ENCODE peak calls at places on chromosome 1, in four cellular contexts. Y is COR-L47; B is NCI-H1694; A is activated naive CD4-positive, alpha-beta T cell treated with anti-CD3 and anti-CD28 coated beads for 36 hours. D is an unnamed sample.

GRCh38 chr1:44240802-44241671 is 27.8 kb downstream of the DMAP1 start:
- DNase-seq in Y (no peak), A (no peak), B (no peak), D (no peak)

GRCh38 chr1:162619076-162619475 is 13.2 kb upstream of the DDR2 start:
- DNase-seq in A (no peak), B (no peak), Y (no peak), D (no peak)

GRCh38 chr1:71080178-71080781 is 555 bp downstream of the ZRANB2 start:
- DNase-seq in Y (peak; percentile 6), B (peak; percentile 12), A (peak; percentile 25), D (no peak)

GRCh38 chr1:159980786-159981185 is 26.7 kb upstream of the SLAMF9 start:
- DNase-seq in Y (no peak), A (no peak), B (no peak), D (no peak)

GRCh38 chr1:192739476-192740184 is 69.2 kb upstream of the RGS2 start:
- DNase-seq in Y (no peak), A (no peak), B (no peak), D (no peak)

GRCh38 chr1:165542015-165542631 is 1.7 kb upstream of the LRRC52 start:
- DNase-seq in A (no peak), Y (no peak), B (no peak), D (no peak)

GRCh38 chr1:84506729-84507453 is 510 bp upstream of the GNG5 start:
- DNase-seq in Y (no peak), B (no peak), A (no peak), D (no peak)

GRCh38 chr1:76237201-76237600 is 162.7 kb downstream of the ST6GALNAC3 start:
- DNase-seq in Y (no peak), A (no peak), B (no peak), D (no peak)

GRCh38 chr1:200890818-200891773 is 3.6 kb upstream of the INAVA start:
- DNase-seq in A (peak; percentile 27), Y (no peak), B (peak; percentile 20), D (no peak)

GRCh38 chr1:221567859-221568507 is 173.9 kb downstream of the DUSP10 start:
- DNase-seq in B (no peak), A (no peak), Y (no peak), D (no peak)

GRCh38 chr1:23178931-23179330 is 10.3 kb upstream of the LUZP1 start:
- DNase-seq in B (no peak), A (no peak), Y (no peak), D (no peak)

GRCh38 chr1:74753104-74753503 is 20.2 kb downstream of the TYW3 start:
- DNase-seq in B (no peak), A (no peak), Y (no peak), D (no peak)

GRCh38 chr1:3611170-3612019 is at the start of gene MEGF6:
- DNase-seq in A (peak; percentile 49), B (peak; percentile 56), Y (peak; percentile 43), D (peak; percentile 46)

GRCh38 chr1:226979517-226980121 is 39.5 kb downstream of the COQ8A start:
- DNase-seq in A (no peak), Y (no peak), B (no peak), D (no peak)

GRCh38 chr1:219771039-219771438 is 157.3 kb downstream of the SLC30A10 start:
- DNase-seq in B (no peak), A (no peak), Y (no peak), D (no peak)

GRCh38 chr1:22665752-22666151 is 12.7 kb downstream of the C1QB start:
- DNase-seq in Y (peak; percentile 26), A (no peak), B (peak; percentile 17), D (no peak)

GRCh38 chr1:1567152-1567830 is 7.4 kb downstream of the SSU72 start:
- DNase-seq in Y (no peak), B (no peak), A (no peak), D (no peak)

GRCh38 chr1:192579319-192579738 is 3.8 kb downstream of the RGS1 start:
- DNase-seq in A (no peak), B (no peak), Y (no peak), D (no peak)

GRCh38 chr1:7967206-7967605 is 5.7 kb downstream of the PARK7 start:
- DNase-seq in B (peak; percentile 39), Y (no peak), A (no peak), D (no peak)

GRCh38 chr1:1039145-1039910 is 19.4 kb downstream of the AGRN start:
- DNase-seq in B (no peak), A (peak; percentile 66), Y (no peak), D (no peak)

GRCh38 chr1:203672354-203672753 is 45.7 kb downstream of the ATP2B4 start:
- DNase-seq in A (no peak), Y (no peak), B (peak; percentile 18), D (no peak)

GRCh38 chr1:30635386-30635975 is 87.9 kb downstream of the MATN1 start:
- DNase-seq in Y (no peak), B (no peak), A (no peak), D (no peak)